ENCODE peak calls at places on chromosomes 5 and 9, in four cellular contexts. N is lower leg skin, R is foreskin fibroblast, W is neural progenitor cell. G is an unnamed sample.

GRCh38 chr5:171927345-171927941 is 79.0 kb downstream of the FBXW11 start:
- DNase-seq in N (no peak), R (no peak), W (no peak), G (no peak)

GRCh38 chr5:24163091-24163490 is 481.7 kb downstream of the CDH10 start:
- DNase-seq in N (no peak), R (no peak), W (no peak), G (no peak)

GRCh38 chr5:135964670-135965320 is 10.0 kb upstream of the LECT2 start:
- DNase-seq in N (no peak), R (no peak), W (no peak), G (no peak)

GRCh38 chr5:118125687-118126086 is 862.7 kb downstream of the DTWD2 start:
- DNase-seq in N (no peak), R (no peak), W (no peak), G (no peak)

GRCh38 chr5:81626524-81626923 is 124.4 kb downstream of the SSBP2 start:
- DNase-seq in N (no peak), R (peak), W (no peak), G (no peak)

GRCh38 chr5:119271758-119272730 is 83.8 kb upstream of the TNFAIP8 start:
- DNase-seq in N (no peak), R (no peak), W (no peak), G (no peak)

GRCh38 chr5:101675510-101675909 is 620.6 kb downstream of the SLCO4C1 start:
- DNase-seq in N (no peak), R (no peak), W (no peak), G (no peak)

GRCh38 chr9:4507306-4507705 is 17.0 kb downstream of the SLC1A1 start:
- DNase-seq in N (no peak), R (no peak), W (no peak), G (no peak)

GRCh38 chr5:143094087-143094511 is 309.4 kb downstream of the NR3C1 start:
- DNase-seq in N (no peak), R (no peak), W (peak), G (no peak)

GRCh38 chr5:176527246-176528222 is 9.7 kb downstream of the RNF44 start:
- DNase-seq in N (no peak), R (no peak), W (no peak), G (no peak)

GRCh38 chr9:116700882-116701836 is 14.1 kb downstream of the TRIM32 start:
- DNase-seq in N (no peak), R (no peak), W (no peak), G (no peak)

GRCh38 chr9:121259935-121260334 is 8.0 kb upstream of the GSN start:
- DNase-seq in N (no peak), R (no peak), W (peak), G (no peak)

GRCh38 chr9:137459601-137460362 is 648 bp upstream of the NSMF start:
- DNase-seq in N (no peak), R (no peak), W (no peak), G (no peak)

GRCh38 chr9:34380511-34381315 is 4.0 kb upstream of the MYORG start:
- DNase-seq in N (peak), R (peak), W (peak), G (no peak)

GRCh38 chr9:88988796-88989641 is 2.2 kb upstream of the S1PR3 start:
- DNase-seq in N (no peak), R (peak), W (no peak), G (no peak)

GRCh38 chr5:669111-669841 is 23.9 kb downstream of the TPPP start:
- DNase-seq in N (no peak), R (no peak), W (peak), G (no peak)

GRCh38 chr5:134124289-134125194 is 10.1 kb downstream of the TCF7 start:
- DNase-seq in N (no peak), R (peak), W (no peak), G (no peak)

GRCh38 chr5:91383027-91383955 is at the start of gene ARRDC3:
- DNase-seq in N (peak), R (peak), W (peak), G (peak)

GRCh38 chr5:1060535-1060981 is 51.3 kb downstream of the SLC12A7 start:
- DNase-seq in N (no peak), R (no peak), W (no peak), G (no peak)

GRCh38 chr5:133962801-133963476 is 5.5 kb downstream of the C5orf15 start:
- DNase-seq in N (no peak), R (peak), W (no peak), G (no peak)

GRCh38 chr5:88428633-88429032 is 160.0 kb upstream of the TMEM161B start:
- DNase-seq in N (no peak), R (no peak), W (no peak), G (no peak)

GRCh38 chr5:78574157-78574673 is 74.4 kb downstream of the LHFPL2 start:
- DNase-seq in N (no peak), R (peak), W (no peak), G (no peak)

GRCh38 chr9:122402403-122403268 is 31.8 kb downstream of the PTGS1 start:
- DNase-seq in N (peak), R (peak), W (no peak), G (no peak)

GRCh38 chr9:34929506-34930102 is 28.5 kb upstream of the PHF24 start:
- DNase-seq in N (no peak), R (no peak), W (peak), G (peak)

GRCh38 chr9:95874303-95874988 is 1.0 kb upstream of the ERCC6L2 start:
- DNase-seq in N (no peak), R (no peak), W (peak), G (no peak)

GRCh38 chr9:4228606-4229005 is 71.3 kb downstream of the GLIS3 start:
- DNase-seq in N (no peak), R (peak), W (no peak), G (no peak)

GRCh38 chr9:105693435-105694275 is 686 bp upstream of the TMEM38B start:
- DNase-seq in N (no peak), R (no peak), W (peak), G (no peak)

GRCh38 chr9:38713426-38713825 is 6.5 kb downstream of the FAM240B start:
- DNase-seq in N (no peak), R (peak), W (no peak), G (no peak)

GRCh38 chr5:131790550-131790949 is 6.3 kb downstream of the FNIP1 start:
- DNase-seq in N (no peak), R (no peak), W (no peak), G (no peak)

GRCh38 chr9:134422701-134423100 is 96.4 kb downstream of the RXRA start:
- DNase-seq in N (no peak), R (no peak), W (no peak), G (no peak)

GRCh38 chr9:116792271-116792670 is 105.2 kb downstream of the TRIM32 start:
- DNase-seq in N (no peak), R (no peak), W (peak), G (no peak)

GRCh38 chr9:82923410-82924242 is 139.3 kb downstream of the RASEF start:
- DNase-seq in N (no peak), R (no peak), W (peak), G (no peak)

DNA sequence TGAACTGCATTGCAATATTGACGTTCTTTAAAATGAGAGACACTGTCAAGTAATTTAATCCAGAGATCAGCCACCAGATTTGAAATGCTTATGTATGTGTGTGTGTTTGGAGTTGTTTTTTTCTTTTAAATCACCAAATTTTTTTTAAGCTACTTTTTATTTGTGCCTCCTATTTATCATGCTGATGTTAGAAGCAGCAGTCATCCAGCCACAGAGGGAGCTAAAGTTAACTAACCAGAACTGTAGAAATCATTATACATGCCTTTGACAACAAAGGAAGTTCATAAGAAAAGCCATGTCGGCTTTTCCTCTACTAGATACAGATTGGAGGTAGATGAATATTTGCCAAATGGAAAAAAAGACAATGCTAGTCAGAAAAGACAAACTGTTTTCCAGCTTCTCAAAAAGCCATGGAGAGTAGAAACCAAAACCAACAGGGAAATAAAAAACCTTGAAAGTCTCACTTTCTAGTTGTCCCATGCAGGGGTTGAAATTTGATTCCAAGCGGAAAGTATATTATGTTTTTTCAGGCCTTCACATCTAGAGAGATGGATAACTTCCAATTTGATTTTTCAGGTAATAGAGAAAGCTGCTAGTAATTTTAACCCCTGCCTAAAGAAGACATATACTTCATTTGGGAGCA is 4.5 kb downstream of the PURA start:
- DNase-seq in N (no peak), R (no peak), W (no peak), G (no peak)
- TF ChIP-seq CTCF in N (no peak), R (no peak), W (no peak), G (no peak)

GRCh38 chr5:26482817-26483375 is 555.5 kb downstream of the CDH9 start:
- DNase-seq in N (no peak), R (no peak), W (peak), G (no peak)
- TF ChIP-seq CTCF in N (no peak), R (peak), W (peak), G (peak)

GRCh38 chr5:42948961-42949347 is 91.2 kb downstream of the ANXA2R start:
- DNase-seq in N (no peak), R (no peak), W (no peak), G (no peak)

GRCh38 chr5:42950466-42951168 is 89.5 kb downstream of the ANXA2R start:
- DNase-seq in N (peak), R (peak), W (no peak), G (no peak)

GRCh38 chr5:42950091-42950465 is 90.0 kb downstream of the ANXA2R start:
- DNase-seq in N (no peak), R (no peak), W (no peak), G (no peak)

GRCh38 chr5:42951169-42951846 is 88.8 kb downstream of the ANXA2R start:
- DNase-seq in N (peak), R (no peak), W (no peak), G (no peak)

GRCh38 chr5:42949348-42950090 is 90.6 kb downstream of the ANXA2R start:
- DNase-seq in N (peak), R (peak), W (no peak), G (peak)
- TF ChIP-seq CTCF in N (no peak), R (peak), W (no peak), G (peak)

DNA sequence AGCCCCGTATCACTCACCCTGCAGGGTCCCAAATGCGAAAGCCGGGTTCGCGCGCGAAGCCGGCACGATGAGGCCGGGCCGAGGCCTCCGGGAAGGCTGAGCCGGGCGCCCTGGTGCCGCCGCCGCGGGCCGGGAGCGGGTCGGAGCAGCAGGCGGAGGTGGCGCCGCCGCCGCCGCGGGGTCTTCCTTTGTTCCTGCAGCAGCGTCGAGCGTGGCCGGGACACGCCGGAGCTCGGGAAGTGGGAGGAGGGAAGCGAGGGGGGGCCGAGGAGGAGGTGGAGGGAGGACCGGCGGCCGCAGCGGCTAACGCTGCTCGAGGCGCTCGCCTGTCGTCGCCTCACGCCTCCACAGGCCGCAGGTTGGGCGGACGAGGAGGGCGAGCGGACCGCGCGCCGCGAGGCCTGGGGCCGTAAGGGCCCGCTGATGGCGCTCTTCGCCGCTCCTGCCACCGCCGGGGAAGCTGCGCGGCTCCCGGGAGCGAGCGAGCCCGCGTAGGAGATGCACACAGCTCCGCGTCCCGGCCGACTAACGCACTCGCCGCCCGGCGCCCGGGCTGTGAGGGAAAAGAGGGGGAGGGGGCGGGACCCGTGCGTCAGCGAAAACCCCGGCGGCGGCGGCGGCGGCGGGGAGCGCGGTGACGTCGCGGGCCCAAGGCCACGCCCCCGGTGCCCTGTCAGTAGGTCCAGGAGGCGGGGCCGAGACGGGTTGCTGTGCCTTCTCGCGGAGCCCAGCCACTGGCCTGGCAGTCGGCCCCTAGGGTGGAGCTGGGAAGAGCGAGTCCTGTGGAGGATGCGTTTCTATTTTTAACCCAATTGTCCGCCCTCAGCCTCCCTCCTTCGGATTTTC is at the start of gene ZFAND5:
- DNase-seq in N (peak), R (peak), W (peak), G (peak)
- TF ChIP-seq CTCF in N (no peak), R (no peak), W (no peak), G (peak)

GRCh38 chr9:108181444-108181843 is 674.3 kb downstream of the ACTL7B start:
- DNase-seq in N (no peak), R (no peak), W (no peak), G (no peak)
- TF ChIP-seq CTCF in N (no peak), R (no peak), W (no peak), G (no peak)

GRCh38 chr9:70510157-70510770 is 95.8 kb upstream of the KLF9 start:
- DNase-seq in N (no peak), R (no peak), W (peak), G (no peak)
- TF ChIP-seq CTCF in N (no peak), R (peak), W (peak), G (peak)

DNA sequence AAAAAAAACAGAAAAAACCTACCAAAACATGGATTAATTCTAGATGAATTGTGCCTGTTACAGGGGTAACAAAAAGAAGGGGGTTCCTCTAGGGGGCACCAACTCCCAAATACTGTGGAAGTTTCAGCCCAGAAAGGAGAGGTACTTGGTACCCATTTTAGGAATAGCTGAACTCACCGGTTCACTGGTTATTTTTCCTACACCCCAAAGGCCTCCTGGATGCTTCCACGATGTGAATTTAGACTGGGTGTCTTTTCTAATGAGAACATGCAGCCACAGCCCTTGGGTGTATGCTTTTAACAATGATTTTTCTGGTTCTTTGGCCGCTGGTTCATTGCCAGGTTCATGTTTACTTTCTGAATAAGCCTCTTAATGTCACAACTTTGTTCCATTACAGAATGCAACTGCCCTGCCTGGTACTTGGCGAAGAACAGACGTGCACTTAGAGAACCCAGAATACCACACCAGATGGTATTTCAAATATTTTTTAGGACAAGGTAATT is 46.7 kb downstream of the GARNL3 start:
- DNase-seq in N (peak), R (peak), W (peak), G (no peak)
- TF ChIP-seq CTCF in N (no peak), R (peak), W (peak), G (peak)

DNA sequence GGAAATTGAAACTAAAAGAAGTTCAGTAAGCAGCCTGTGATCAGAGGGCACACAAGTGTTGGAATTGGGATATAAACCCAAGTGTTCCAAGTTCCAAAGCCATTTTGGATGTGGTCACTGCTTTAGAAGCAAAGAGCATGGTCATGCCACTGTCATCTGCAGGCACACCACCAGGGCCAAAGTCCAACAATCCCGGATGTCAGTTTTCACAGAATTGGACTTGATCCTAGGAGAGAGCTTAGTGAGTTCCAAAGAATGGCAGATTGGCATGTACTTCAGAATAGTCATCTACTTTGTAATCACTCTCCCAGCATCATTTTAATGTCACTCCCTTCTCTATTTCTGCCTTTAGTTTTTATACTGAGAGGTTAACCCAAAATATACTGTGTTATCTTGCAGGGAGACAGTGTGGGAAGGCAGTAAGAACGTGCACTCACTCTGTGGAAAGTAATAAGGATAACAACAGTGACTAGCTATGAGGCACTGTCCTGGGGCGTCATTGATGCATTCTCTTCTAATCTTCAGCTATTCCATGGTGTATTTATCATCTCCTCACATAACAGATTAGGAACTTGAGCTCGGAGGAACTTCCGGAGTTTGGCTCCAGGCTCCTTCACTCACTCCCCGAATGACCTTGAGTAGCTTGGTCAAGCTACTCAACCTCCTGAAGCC is 388.0 kb downstream of the ACTL7B start:
- DNase-seq in N (no peak), R (peak), W (no peak), G (no peak)
- TF ChIP-seq CTCF in N (no peak), R (no peak), W (no peak), G (no peak)

GRCh38 chr9:74952281-74953151 is at the start of gene C9orf40:
- DNase-seq in N (peak), R (peak), W (peak), G (peak)
- TF ChIP-seq CTCF in N (no peak), R (peak), W (peak), G (peak)

GRCh38 chr9:109517798-109518435 is 19.8 kb upstream of the PTPN3 start:
- DNase-seq in N (no peak), R (no peak), W (peak), G (no peak)

GRCh38 chr9:109518621-109519335 is 20.7 kb upstream of the PTPN3 start:
- DNase-seq in N (no peak), R (no peak), W (no peak), G (no peak)

GRCh38 chr9:109519366-109519765 is 21.3 kb upstream of the PTPN3 start:
- DNase-seq in N (no peak), R (no peak), W (no peak), G (no peak)

GRCh38 chr9:109520475-109521132 is 22.5 kb upstream of the PTPN3 start:
- DNase-seq in N (peak), R (peak), W (peak), G (peak)
- TF ChIP-seq CTCF in N (no peak), R (peak), W (peak), G (peak)